ENCODE peak calls at places on chromosomes 13 and 19, in ten cellular contexts. One of them, this sample, is unnamed.

GRCh38 chr13:113746671-113747070 is 12.4 kb upstream of the TMEM255B start:
- DNase-seq in CD8-positive, alpha-beta T cell: no peak
- DNase-seq in nephron progenitor cell: no peak
- DNase-seq in GM10248: no peak
- DNase-seq in left lung: peak
- DNase-seq in right lobe of liver: no peak
- DNase-seq in Caco-2: no peak
- DNase-seq in cardiac muscle cell: no peak
- DNase-seq in psoas muscle: no peak
- DNase-seq in pancreas: no peak
- DNase-seq in this sample: no peak

GRCh38 chr13:27300941-27301586 is 30.4 kb downstream of the RASL11A start:
- DNase-seq in right lobe of liver: no peak
- DNase-seq in left lung: no peak
- DNase-seq in psoas muscle: no peak
- DNase-seq in Caco-2: no peak
- DNase-seq in pancreas: no peak
- DNase-seq in GM10248: no peak
- DNase-seq in nephron progenitor cell: no peak
- DNase-seq in cardiac muscle cell: no peak
- DNase-seq in CD8-positive, alpha-beta T cell: no peak
- DNase-seq in this sample: no peak

GRCh38 chr19:38032951-38033350 is 125.9 kb downstream of the SIPA1L3 start:
- DNase-seq in nephron progenitor cell: no peak
- DNase-seq in psoas muscle: no peak
- DNase-seq in cardiac muscle cell: peak
- DNase-seq in left lung: no peak
- DNase-seq in GM10248: no peak
- DNase-seq in CD8-positive, alpha-beta T cell: no peak
- DNase-seq in Caco-2: no peak
- DNase-seq in right lobe of liver: no peak
- DNase-seq in pancreas: no peak
- DNase-seq in this sample: no peak

GRCh38 chr13:35165205-35165604 is 223.1 kb downstream of the NBEA start:
- DNase-seq in pancreas: no peak
- DNase-seq in left lung: no peak
- DNase-seq in GM10248: no peak
- DNase-seq in CD8-positive, alpha-beta T cell: no peak
- DNase-seq in right lobe of liver: no peak
- DNase-seq in nephron progenitor cell: no peak
- DNase-seq in psoas muscle: no peak
- DNase-seq in Caco-2: no peak
- DNase-seq in cardiac muscle cell: no peak
- DNase-seq in this sample: no peak

GRCh38 chr19:38879400-38879751 is 1.3 kb upstream of the RINL start:
- DNase-seq in Caco-2: peak
- DNase-seq in GM10248: no peak
- DNase-seq in left lung: peak
- DNase-seq in right lobe of liver: no peak
- DNase-seq in psoas muscle: no peak
- DNase-seq in nephron progenitor cell: no peak
- DNase-seq in cardiac muscle cell: no peak
- DNase-seq in CD8-positive, alpha-beta T cell: no peak
- DNase-seq in pancreas: no peak
- DNase-seq in this sample: no peak

GRCh38 chr13:48949566-48950506 is 25.9 kb upstream of the FNDC3A start:
- DNase-seq in GM10248: no peak
- DNase-seq in nephron progenitor cell: no peak
- DNase-seq in CD8-positive, alpha-beta T cell: no peak
- DNase-seq in right lobe of liver: no peak
- DNase-seq in left lung: no peak
- DNase-seq in cardiac muscle cell: peak
- DNase-seq in pancreas: no peak
- DNase-seq in Caco-2: no peak
- DNase-seq in psoas muscle: no peak
- DNase-seq in this sample: no peak

GRCh38 chr13:113776231-113777125 is 17.5 kb downstream of the TMEM255B start:
- DNase-seq in Caco-2: no peak
- DNase-seq in psoas muscle: no peak
- DNase-seq in cardiac muscle cell: no peak
- DNase-seq in left lung: no peak
- DNase-seq in GM10248: no peak
- DNase-seq in pancreas: no peak
- DNase-seq in CD8-positive, alpha-beta T cell: no peak
- DNase-seq in nephron progenitor cell: no peak
- DNase-seq in right lobe of liver: no peak
- DNase-seq in this sample: no peak

GRCh38 chr13:20945952-20946383 is 43.4 kb upstream of the XPO4 start:
- DNase-seq in Caco-2: no peak
- DNase-seq in nephron progenitor cell: peak
- DNase-seq in cardiac muscle cell: peak
- DNase-seq in left lung: peak
- DNase-seq in psoas muscle: peak
- DNase-seq in GM10248: no peak
- DNase-seq in pancreas: no peak
- DNase-seq in CD8-positive, alpha-beta T cell: no peak
- DNase-seq in right lobe of liver: no peak
- DNase-seq in this sample: no peak

GRCh38 chr19:40263440-40264313 is 21.5 kb downstream of the AKT2 start:
- DNase-seq in nephron progenitor cell: no peak
- DNase-seq in left lung: no peak
- DNase-seq in pancreas: no peak
- DNase-seq in right lobe of liver: no peak
- DNase-seq in Caco-2: no peak
- DNase-seq in psoas muscle: no peak
- DNase-seq in CD8-positive, alpha-beta T cell: no peak
- DNase-seq in GM10248: no peak
- DNase-seq in cardiac muscle cell: no peak
- DNase-seq in this sample: no peak

GRCh38 chr13:51101636-51102218 is 9.3 kb downstream of the C13orf42 start:
- DNase-seq in psoas muscle: no peak
- DNase-seq in right lobe of liver: no peak
- DNase-seq in CD8-positive, alpha-beta T cell: no peak
- DNase-seq in GM10248: no peak
- DNase-seq in cardiac muscle cell: no peak
- DNase-seq in pancreas: no peak
- DNase-seq in left lung: no peak
- DNase-seq in nephron progenitor cell: no peak
- DNase-seq in Caco-2: no peak
- DNase-seq in this sample: no peak

GRCh38 chr19:29943615-29944014 is 1.6 kb downstream of the URI1 start:
- DNase-seq in psoas muscle: no peak
- DNase-seq in right lobe of liver: no peak
- DNase-seq in CD8-positive, alpha-beta T cell: no peak
- DNase-seq in nephron progenitor cell: no peak
- DNase-seq in Caco-2: no peak
- DNase-seq in left lung: no peak
- DNase-seq in cardiac muscle cell: no peak
- DNase-seq in GM10248: no peak
- DNase-seq in pancreas: no peak
- DNase-seq in this sample: no peak

GRCh38 chr19:55340784-55341147 is 1.1 kb downstream of the KMT5C start:
- DNase-seq in cardiac muscle cell: no peak
- DNase-seq in right lobe of liver: no peak
- DNase-seq in CD8-positive, alpha-beta T cell: no peak
- DNase-seq in pancreas: no peak
- DNase-seq in GM10248: no peak
- DNase-seq in Caco-2: no peak
- DNase-seq in nephron progenitor cell: peak
- DNase-seq in psoas muscle: no peak
- DNase-seq in left lung: no peak
- DNase-seq in this sample: peak
- TF ChIP-seq CTCF in cardiac muscle cell: peak
- TF ChIP-seq CTCF in right lobe of liver: no peak
- TF ChIP-seq CTCF in CD8-positive, alpha-beta T cell: no peak
- TF ChIP-seq CTCF in pancreas: no peak
- TF ChIP-seq CTCF in GM10248: peak
- TF ChIP-seq CTCF in Caco-2: peak
- TF ChIP-seq CTCF in nephron progenitor cell: no peak
- TF ChIP-seq CTCF in psoas muscle: no peak
- TF ChIP-seq CTCF in left lung: no peak
- TF ChIP-seq CTCF in this sample: no peak

DNA sequence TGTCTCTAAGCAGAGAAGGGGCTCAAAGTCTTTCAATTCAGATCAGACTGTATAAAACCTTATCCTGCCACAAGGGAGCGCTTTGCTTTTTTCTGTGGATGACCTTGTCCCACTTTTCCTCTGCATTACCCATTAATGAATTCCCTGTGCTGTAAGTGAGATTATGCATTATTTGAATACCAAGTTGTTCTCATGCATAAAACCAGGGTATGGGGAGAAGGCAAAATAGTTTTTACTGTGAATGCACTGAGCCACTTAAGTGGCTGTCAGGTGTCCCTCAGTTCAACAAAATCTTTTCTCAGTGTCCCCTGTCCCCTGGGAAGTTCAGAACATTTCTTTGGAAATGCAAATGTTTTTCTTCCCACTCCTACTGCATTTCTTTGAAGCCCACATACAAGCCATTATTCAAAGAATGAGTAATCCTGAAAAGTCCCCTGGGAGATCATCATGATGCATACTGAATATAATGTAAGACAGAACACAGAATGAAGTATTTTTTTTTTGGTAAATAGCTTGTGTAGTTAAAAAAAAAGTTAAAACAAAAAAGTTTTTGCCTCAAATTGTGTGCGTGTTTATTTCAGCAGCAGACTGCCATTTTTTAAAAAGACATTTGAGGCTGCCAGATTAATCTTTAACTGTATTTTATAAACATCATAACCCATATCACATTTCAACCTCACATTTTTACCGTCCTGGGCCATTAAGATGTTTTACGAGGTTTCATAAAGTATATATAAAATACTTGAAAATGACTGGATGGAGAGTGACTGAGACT is 506.7 kb upstream of the PCDH9 start:
- DNase-seq in cardiac muscle cell: peak
- DNase-seq in pancreas: no peak
- DNase-seq in CD8-positive, alpha-beta T cell: no peak
- DNase-seq in right lobe of liver: no peak
- DNase-seq in GM10248: no peak
- DNase-seq in Caco-2: no peak
- DNase-seq in psoas muscle: no peak
- DNase-seq in left lung: no peak
- DNase-seq in nephron progenitor cell: peak
- DNase-seq in this sample: peak
- TF ChIP-seq CTCF in cardiac muscle cell: no peak
- TF ChIP-seq CTCF in pancreas: no peak
- TF ChIP-seq CTCF in CD8-positive, alpha-beta T cell: no peak
- TF ChIP-seq CTCF in right lobe of liver: peak
- TF ChIP-seq CTCF in GM10248: no peak
- TF ChIP-seq CTCF in Caco-2: peak
- TF ChIP-seq CTCF in psoas muscle: no peak
- TF ChIP-seq CTCF in left lung: no peak
- TF ChIP-seq CTCF in nephron progenitor cell: peak
- TF ChIP-seq CTCF in this sample: peak

GRCh38 chr19:11612816-11613511 is 15.7 kb downstream of the ZNF627 start:
- DNase-seq in nephron progenitor cell: no peak
- DNase-seq in pancreas: no peak
- DNase-seq in Caco-2: no peak
- DNase-seq in cardiac muscle cell: no peak
- DNase-seq in GM10248: no peak
- DNase-seq in left lung: no peak
- DNase-seq in CD8-positive, alpha-beta T cell: no peak
- DNase-seq in psoas muscle: no peak
- DNase-seq in right lobe of liver: no peak
- DNase-seq in this sample: no peak
- TF ChIP-seq CTCF in nephron progenitor cell: no peak
- TF ChIP-seq CTCF in pancreas: no peak
- TF ChIP-seq CTCF in Caco-2: no peak
- TF ChIP-seq CTCF in cardiac muscle cell: no peak
- TF ChIP-seq CTCF in GM10248: no peak
- TF ChIP-seq CTCF in left lung: no peak
- TF ChIP-seq CTCF in CD8-positive, alpha-beta T cell: no peak
- TF ChIP-seq CTCF in psoas muscle: no peak
- TF ChIP-seq CTCF in right lobe of liver: no peak
- TF ChIP-seq CTCF in this sample: no peak

GRCh38 chr19:17236831-17237543 is 8.7 kb downstream of the NR2F6 start:
- DNase-seq in right lobe of liver: no peak
- DNase-seq in cardiac muscle cell: no peak
- DNase-seq in Caco-2: no peak
- DNase-seq in pancreas: peak
- DNase-seq in nephron progenitor cell: no peak
- DNase-seq in CD8-positive, alpha-beta T cell: no peak
- DNase-seq in left lung: no peak
- DNase-seq in GM10248: no peak
- DNase-seq in psoas muscle: no peak
- DNase-seq in this sample: no peak

GRCh38 chr19:17234911-17235617 is 9.0 kb downstream of the OCEL1 start:
- DNase-seq in right lobe of liver: peak
- DNase-seq in nephron progenitor cell: peak
- DNase-seq in cardiac muscle cell: peak
- DNase-seq in Caco-2: no peak
- DNase-seq in GM10248: peak
- DNase-seq in left lung: peak
- DNase-seq in pancreas: peak
- DNase-seq in psoas muscle: peak
- DNase-seq in CD8-positive, alpha-beta T cell: peak
- DNase-seq in this sample: peak

GRCh38 chr19:17236414-17236716 is 9.4 kb downstream of the NR2F6 start:
- DNase-seq in GM10248: no peak
- DNase-seq in cardiac muscle cell: no peak
- DNase-seq in nephron progenitor cell: no peak
- DNase-seq in psoas muscle: no peak
- DNase-seq in CD8-positive, alpha-beta T cell: no peak
- DNase-seq in Caco-2: no peak
- DNase-seq in left lung: no peak
- DNase-seq in right lobe of liver: no peak
- DNase-seq in pancreas: peak
- DNase-seq in this sample: no peak

GRCh38 chr19:17237747-17238706 is 7.7 kb downstream of the NR2F6 start:
- DNase-seq in nephron progenitor cell: no peak
- DNase-seq in right lobe of liver: no peak
- DNase-seq in Caco-2: no peak
- DNase-seq in psoas muscle: no peak
- DNase-seq in left lung: no peak
- DNase-seq in GM10248: no peak
- DNase-seq in cardiac muscle cell: no peak
- DNase-seq in CD8-positive, alpha-beta T cell: no peak
- DNase-seq in pancreas: no peak
- DNase-seq in this sample: no peak

DNA sequence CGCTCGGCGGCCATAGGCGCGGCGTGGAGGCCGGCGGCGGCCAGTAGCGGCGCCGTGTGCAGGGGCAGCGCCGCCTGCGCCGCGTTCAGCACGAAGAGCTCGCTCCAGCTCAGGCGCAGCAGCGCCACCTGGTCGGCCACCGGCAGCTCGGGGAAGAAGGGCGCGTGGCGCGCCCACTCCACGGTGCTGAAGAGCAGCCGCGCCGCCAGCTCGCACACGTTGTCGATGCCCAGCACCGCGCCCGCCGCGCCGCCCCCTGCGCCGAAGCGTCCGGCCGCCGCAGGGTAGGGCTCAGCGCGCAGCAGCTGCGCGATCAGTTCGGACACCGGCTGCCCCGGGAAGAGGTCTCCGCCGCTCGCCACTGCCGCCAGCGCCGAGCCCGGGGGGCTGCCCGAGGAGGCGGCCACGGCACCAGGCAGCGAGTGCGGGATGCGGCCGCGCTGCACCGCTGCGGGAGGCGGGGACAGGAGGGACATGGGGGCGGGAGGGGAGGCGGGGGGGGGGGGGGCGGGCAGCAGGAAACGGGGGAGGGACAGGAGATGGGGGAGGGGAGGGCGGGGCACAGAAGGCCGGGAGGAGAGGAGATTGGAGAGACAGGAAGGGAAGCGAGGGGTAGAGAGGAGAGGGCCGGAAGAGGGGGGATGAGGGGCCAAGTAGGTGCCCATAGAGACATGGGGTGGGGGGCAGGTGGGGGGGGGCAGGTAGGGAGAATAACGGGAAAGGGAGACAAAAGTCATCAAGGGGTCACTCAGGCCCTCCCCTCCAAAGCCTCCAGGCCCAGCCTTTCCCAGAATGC is 9.8 kb downstream of the OCEL1 start:
- DNase-seq in CD8-positive, alpha-beta T cell: peak
- DNase-seq in right lobe of liver: peak
- DNase-seq in nephron progenitor cell: peak
- DNase-seq in psoas muscle: peak
- DNase-seq in left lung: peak
- DNase-seq in Caco-2: no peak
- DNase-seq in cardiac muscle cell: peak
- DNase-seq in GM10248: peak
- DNase-seq in pancreas: peak
- DNase-seq in this sample: peak
- TF ChIP-seq CTCF in CD8-positive, alpha-beta T cell: peak
- TF ChIP-seq CTCF in right lobe of liver: peak
- TF ChIP-seq CTCF in nephron progenitor cell: no peak
- TF ChIP-seq CTCF in psoas muscle: peak
- TF ChIP-seq CTCF in left lung: peak
- TF ChIP-seq CTCF in Caco-2: no peak
- TF ChIP-seq CTCF in cardiac muscle cell: peak
- TF ChIP-seq CTCF in GM10248: peak
- TF ChIP-seq CTCF in pancreas: no peak
- TF ChIP-seq CTCF in this sample: peak

This sample was measured in neural crest cell.